ENCODE peak calls at places on chromosomes 2 and 18, in five cellular contexts. One of them, this sample, is unnamed.

GRCh38 chr2:84713441-84713840 is 167.4 kb downstream of the TRABD2A start:
- DNase-seq in cardiac fibroblast: no peak
- DNase-seq in T-cell: no peak
- DNase-seq in RPMI8226: no peak
- DNase-seq in hypothalamus: no peak
- DNase-seq in this sample: no peak

GRCh38 chr18:10544093-10544748 is 18.4 kb downstream of the NAPG start:
- DNase-seq in T-cell: no peak
- DNase-seq in cardiac fibroblast: no peak
- DNase-seq in RPMI8226: no peak
- DNase-seq in hypothalamus: no peak
- DNase-seq in this sample: no peak

GRCh38 chr2:19845323-19845920 is 56.4 kb downstream of the TTC32 start:
- DNase-seq in T-cell: no peak
- DNase-seq in cardiac fibroblast: no peak
- DNase-seq in hypothalamus: no peak
- DNase-seq in RPMI8226: no peak
- DNase-seq in this sample: no peak

GRCh38 chr2:134866498-134867099 is 28.2 kb downstream of the ACMSD start:
- DNase-seq in hypothalamus: no peak
- DNase-seq in RPMI8226: no peak
- DNase-seq in T-cell: no peak
- DNase-seq in cardiac fibroblast: peak; percentile 2
- DNase-seq in this sample: no peak

GRCh38 chr18:57544958-57545661 is 41.4 kb downstream of the FECH start:
- DNase-seq in T-cell: no peak
- DNase-seq in hypothalamus: no peak
- DNase-seq in RPMI8226: peak; percentile 12
- DNase-seq in cardiac fibroblast: no peak
- DNase-seq in this sample: peak; percentile 24

GRCh38 chr18:54671291-54671881 is 80.3 kb downstream of the DYNAP start:
- DNase-seq in hypothalamus: no peak
- DNase-seq in RPMI8226: peak; percentile 56
- DNase-seq in cardiac fibroblast: peak; percentile 63
- DNase-seq in T-cell: no peak
- DNase-seq in this sample: no peak

GRCh38 chr2:222862068-222862914 is 1.5 kb downstream of the ACSL3 start:
- DNase-seq in cardiac fibroblast: peak; percentile 71
- DNase-seq in RPMI8226: peak; percentile 21
- DNase-seq in T-cell: no peak
- DNase-seq in hypothalamus: no peak
- DNase-seq in this sample: no peak

GRCh38 chr2:231666171-231667095 is 41.9 kb upstream of the PTMA start:
- DNase-seq in T-cell: no peak
- DNase-seq in RPMI8226: no peak
- DNase-seq in hypothalamus: peak; percentile 73
- DNase-seq in cardiac fibroblast: peak; percentile 94
- DNase-seq in this sample: peak; percentile 86

GRCh38 chr2:1559589-1560175 is 146.4 kb downstream of the TPO start:
- DNase-seq in RPMI8226: no peak
- DNase-seq in cardiac fibroblast: no peak
- DNase-seq in T-cell: no peak
- DNase-seq in hypothalamus: no peak
- DNase-seq in this sample: no peak

GRCh38 chr2:190379249-190379964 is 28.7 kb upstream of the MFSD6 start:
- DNase-seq in cardiac fibroblast: peak; percentile 70
- DNase-seq in RPMI8226: no peak
- DNase-seq in hypothalamus: no peak
- DNase-seq in T-cell: no peak
- DNase-seq in this sample: no peak

GRCh38 chr2:182504903-182505302 is 78.1 kb upstream of the PDE1A start:
- DNase-seq in hypothalamus: no peak
- DNase-seq in T-cell: no peak
- DNase-seq in RPMI8226: no peak
- DNase-seq in cardiac fibroblast: peak; percentile 97
- DNase-seq in this sample: no peak

GRCh38 chr2:97726311-97727064 is 13.1 kb downstream of the ZAP70 start:
- DNase-seq in cardiac fibroblast: peak; percentile 38
- DNase-seq in RPMI8226: no peak
- DNase-seq in hypothalamus: no peak
- DNase-seq in T-cell: no peak
- DNase-seq in this sample: no peak

GRCh38 chr2:58237741-58238140 is 3.4 kb downstream of the FANCL start:
- DNase-seq in cardiac fibroblast: no peak
- DNase-seq in RPMI8226: no peak
- DNase-seq in T-cell: no peak
- DNase-seq in hypothalamus: no peak
- DNase-seq in this sample: no peak

GRCh38 chr2:237863659-237864029 is 4.2 kb downstream of the RAMP1 start:
- DNase-seq in cardiac fibroblast: no peak
- DNase-seq in RPMI8226: no peak
- DNase-seq in hypothalamus: no peak
- DNase-seq in T-cell: no peak
- DNase-seq in this sample: no peak

GRCh38 chr2:112144966-112145365 is 6.8 kb downstream of the FBLN7 start:
- DNase-seq in hypothalamus: no peak
- DNase-seq in RPMI8226: no peak
- DNase-seq in T-cell: no peak
- DNase-seq in cardiac fibroblast: no peak
- DNase-seq in this sample: no peak

GRCh38 chr2:151238527-151239487 is 22.9 kb downstream of the RBM43 start:
- DNase-seq in cardiac fibroblast: peak; percentile 93
- DNase-seq in T-cell: no peak
- DNase-seq in hypothalamus: no peak
- DNase-seq in RPMI8226: peak; percentile 49
- DNase-seq in this sample: peak; percentile 8

GRCh38 chr2:24418166-24418843 is 58.0 kb upstream of the ITSN2 start:
- DNase-seq in RPMI8226: no peak
- DNase-seq in cardiac fibroblast: no peak
- DNase-seq in T-cell: no peak
- DNase-seq in hypothalamus: no peak
- DNase-seq in this sample: no peak

GRCh38 chr2:111653913-111654312 is 230.1 kb downstream of the ANAPC1 start:
- DNase-seq in RPMI8226: no peak
- DNase-seq in hypothalamus: no peak
- DNase-seq in T-cell: no peak
- DNase-seq in cardiac fibroblast: no peak
- DNase-seq in this sample: no peak

GRCh38 chr2:62313433-62314227 is 117.7 kb downstream of the B3GNT2 start:
- DNase-seq in hypothalamus: no peak
- DNase-seq in RPMI8226: no peak
- DNase-seq in T-cell: no peak
- DNase-seq in cardiac fibroblast: no peak
- DNase-seq in this sample: peak; percentile 91

GRCh38 chr2:207265363-207265762 is 99.6 kb upstream of the KLF7 start:
- DNase-seq in T-cell: no peak
- DNase-seq in RPMI8226: no peak
- DNase-seq in hypothalamus: no peak
- DNase-seq in cardiac fibroblast: no peak
- DNase-seq in this sample: no peak

GRCh38 chr2:152715854-152716428 is 1.3 kb downstream of the PRPF40A start:
- DNase-seq in T-cell: no peak
- DNase-seq in hypothalamus: no peak
- DNase-seq in cardiac fibroblast: peak; percentile 20
- DNase-seq in RPMI8226: peak; percentile 71
- DNase-seq in this sample: no peak

GRCh38 chr18:21457179-21457535 is 143.3 kb downstream of the ESCO1 start:
- DNase-seq in T-cell: no peak
- DNase-seq in RPMI8226: no peak
- DNase-seq in hypothalamus: no peak
- DNase-seq in cardiac fibroblast: peak; percentile 19
- DNase-seq in this sample: no peak

GRCh38 chr2:44267269-44268258 is 7.7 kb upstream of the SLC3A1 start:
- DNase-seq in hypothalamus: no peak
- DNase-seq in cardiac fibroblast: peak; percentile 58
- DNase-seq in RPMI8226: no peak
- DNase-seq in T-cell: no peak
- DNase-seq in this sample: no peak

GRCh38 chr18:812673-813404 is 797 bp upstream of the YES1 start:
- DNase-seq in T-cell: peak; percentile 43
- DNase-seq in RPMI8226: peak; percentile 91
- DNase-seq in cardiac fibroblast: peak; percentile 94
- DNase-seq in hypothalamus: no peak
- DNase-seq in this sample: peak; percentile 39

GRCh38 chr2:189347540-189347939 is 93.7 kb upstream of the WDR75 start:
- DNase-seq in hypothalamus: no peak
- DNase-seq in T-cell: no peak
- DNase-seq in cardiac fibroblast: peak; percentile 97
- DNase-seq in RPMI8226: peak; percentile 86
- DNase-seq in this sample: peak; percentile 11

GRCh38 chr18:27004056-27004829 is 138.7 kb upstream of the AQP4 start:
- DNase-seq in hypothalamus: no peak
- DNase-seq in cardiac fibroblast: peak; percentile 21
- DNase-seq in RPMI8226: peak; percentile 25
- DNase-seq in T-cell: no peak
- DNase-seq in this sample: no peak

GRCh38 chr2:233065954-233066470 is 5.9 kb downstream of the INPP5D start:
- DNase-seq in cardiac fibroblast: no peak
- DNase-seq in RPMI8226: no peak
- DNase-seq in T-cell: no peak
- DNase-seq in hypothalamus: no peak
- DNase-seq in this sample: no peak

GRCh38 chr2:10220516-10221391 is 82.0 kb upstream of the HPCAL1 start:
- DNase-seq in cardiac fibroblast: peak; percentile 45
- DNase-seq in RPMI8226: peak; percentile 63
- DNase-seq in hypothalamus: no peak
- DNase-seq in T-cell: no peak
- DNase-seq in this sample: no peak

GRCh38 chr2:79982445-79982844 is 322.1 kb downstream of the LRRTM1 start:
- DNase-seq in T-cell: no peak
- DNase-seq in hypothalamus: no peak
- DNase-seq in RPMI8226: peak; percentile 25
- DNase-seq in cardiac fibroblast: no peak
- DNase-seq in this sample: no peak

GRCh38 chr2:150389487-150389886 is 98.0 kb downstream of the RND3 start:
- DNase-seq in T-cell: no peak
- DNase-seq in cardiac fibroblast: no peak
- DNase-seq in hypothalamus: no peak
- DNase-seq in RPMI8226: no peak
- DNase-seq in this sample: no peak

GRCh38 chr2:118502106-118502505 is 345.3 kb downstream of the EN1 start:
- DNase-seq in hypothalamus: no peak
- DNase-seq in RPMI8226: no peak
- DNase-seq in T-cell: no peak
- DNase-seq in cardiac fibroblast: no peak
- DNase-seq in this sample: no peak

GRCh38 chr18:30634249-30634648 is 408.3 kb downstream of the DSC3 start:
- DNase-seq in T-cell: no peak
- DNase-seq in RPMI8226: no peak
- DNase-seq in cardiac fibroblast: no peak
- DNase-seq in hypothalamus: no peak
- DNase-seq in this sample: no peak

GRCh38 chr2:227759411-227760113 is 13.9 kb downstream of the SCYGR8 start:
- DNase-seq in RPMI8226: no peak
- DNase-seq in hypothalamus: no peak
- DNase-seq in cardiac fibroblast: no peak
- DNase-seq in T-cell: no peak
- DNase-seq in this sample: no peak

GRCh38 chr2:27954771-27955384 is 64.3 kb downstream of the BABAM2 start:
- DNase-seq in hypothalamus: peak; percentile 28
- DNase-seq in T-cell: no peak
- DNase-seq in RPMI8226: peak; percentile 17
- DNase-seq in cardiac fibroblast: peak; percentile 99
- DNase-seq in this sample: peak; percentile 16

GRCh38 chr18:73975266-73975665 is 172.4 kb downstream of the FBXO15 start:
- DNase-seq in RPMI8226: no peak
- DNase-seq in cardiac fibroblast: peak; percentile 34
- DNase-seq in T-cell: no peak
- DNase-seq in hypothalamus: no peak
- DNase-seq in this sample: no peak

GRCh38 chr2:14677039-14677438 is 44.5 kb downstream of the LRATD1 start:
- DNase-seq in hypothalamus: no peak
- DNase-seq in T-cell: no peak
- DNase-seq in cardiac fibroblast: no peak
- DNase-seq in RPMI8226: peak; percentile 14
- DNase-seq in this sample: no peak

GRCh38 chr2:112782234-112782799 is 2.0 kb downstream of the IL1A start:
- DNase-seq in cardiac fibroblast: no peak
- DNase-seq in RPMI8226: no peak
- DNase-seq in T-cell: no peak
- DNase-seq in hypothalamus: no peak
- DNase-seq in this sample: peak; percentile 66

GRCh38 chr18:49788327-49788908 is 24.9 kb downstream of the ACAA2 start:
- DNase-seq in RPMI8226: no peak
- DNase-seq in hypothalamus: no peak
- DNase-seq in T-cell: no peak
- DNase-seq in cardiac fibroblast: peak; percentile 21
- DNase-seq in this sample: peak; percentile 36

GRCh38 chr2:119179951-119180350 is 21.4 kb upstream of the C1QL2 start:
- DNase-seq in RPMI8226: no peak
- DNase-seq in T-cell: no peak
- DNase-seq in hypothalamus: no peak
- DNase-seq in cardiac fibroblast: no peak
- DNase-seq in this sample: no peak

This sample was measured in GM12878.